ENCODE peak calls at places on chromosome X, in six cellular contexts. S, N, K, I, J and X are unnamed samples.

GRCh38 chrX:133350751-133351150 is 64.5 kb downstream of the GPC4 start:
- DNase-seq in J (peak; percentile 5), S (no peak), K (no peak), N (no peak), I (no peak), X (no peak)

GRCh38 chrX:19382500-19383145 is 38.9 kb downstream of the PDHA1 start:
- DNase-seq in K (peak; percentile 77), J (peak; percentile 23), N (peak; percentile 68), S (peak; percentile 60), I (peak; percentile 59), X (peak; percentile 81)

GRCh38 chrX:155819966-155820491 is 61.1 kb upstream of the VAMP7 start:
- DNase-seq in S (peak; percentile 58), I (peak; percentile 44), K (peak; percentile 58), N (peak; percentile 72), J (peak; percentile 78), X (no peak)

GRCh38 chrX:136674270-136674986 is 26.5 kb downstream of the CD40LG start:
- DNase-seq in S (no peak), N (no peak), K (no peak), I (no peak), J (no peak), X (no peak)

GRCh38 chrX:57286507-57287251 is at the start of gene FAAH2:
- DNase-seq in N (peak; percentile 87), I (peak; percentile 12), J (no peak), K (peak; percentile 44), S (peak; percentile 78), X (no peak)

GRCh38 chrX:22177950-22178349 is 94.8 kb upstream of the CBLL2 start:
- DNase-seq in I (no peak), N (no peak), S (no peak), K (no peak), J (no peak), X (no peak)

GRCh38 chrX:136731798-136732197 is 48.9 kb downstream of the ARHGEF6 start:
- DNase-seq in J (no peak), N (no peak), S (no peak), K (no peak), I (no peak), X (no peak)

GRCh38 chrX:27890611-27891010 is 82.8 kb downstream of the MAGEB10 start:
- DNase-seq in J (no peak), K (no peak), S (no peak), N (peak; percentile 86), I (no peak), X (no peak)

GRCh38 chrX:101931104-101931493 is 728 bp downstream of the ZMAT1 start:
- DNase-seq in N (no peak), I (no peak), K (no peak), S (no peak), J (peak; percentile 3), X (no peak)

GRCh38 chrX:33211356-33212254 is at the start of gene DMD:
- DNase-seq in K (no peak), S (peak; percentile 34), I (peak; percentile 3), N (no peak), J (peak; percentile 71), X (peak; percentile 86)

GRCh38 chrX:69025802-69026301 is 139.4 kb downstream of the PJA1 start:
- DNase-seq in N (peak; percentile 94), K (no peak), J (no peak), I (no peak), S (no peak), X (peak; percentile 67)

GRCh38 chrX:7925867-7926472 is 1.2 kb downstream of the PNPLA4 start:
- DNase-seq in I (peak; percentile 69), K (peak; percentile 58), N (peak; percentile 76), J (peak; percentile 37), S (peak; percentile 44), X (no peak)

GRCh38 chrX:21800344-21800770 is 39.1 kb upstream of the MBTPS2 start:
- DNase-seq in K (no peak), J (no peak), I (no peak), S (no peak), N (peak; percentile 67), X (no peak)

GRCh38 chrX:115023139-115023538 is 5.7 kb upstream of the IL13RA2 start:
- DNase-seq in S (no peak), I (no peak), N (peak; percentile 93), K (no peak), J (no peak), X (no peak)

GRCh38 chrX:79268788-79269187 is 98.3 kb downstream of the ITM2A start:
- DNase-seq in J (no peak), N (no peak), K (no peak), I (no peak), S (no peak), X (no peak)

GRCh38 chrX:151517421-151517820 is 46.1 kb upstream of the PASD1 start:
- DNase-seq in K (no peak), J (no peak), S (no peak), I (no peak), N (no peak), X (no peak)

GRCh38 chrX:84168574-84168973 is 19.4 kb downstream of the RPS6KA6 start:
- DNase-seq in I (no peak), J (no peak), K (no peak), S (no peak), N (peak; percentile 53), X (no peak)

GRCh38 chrX:20913760-20914159 is 460.5 kb upstream of the CNKSR2 start:
- DNase-seq in I (peak; percentile 79), N (peak; percentile 35), S (no peak), J (no peak), K (peak; percentile 39), X (no peak)

GRCh38 chrX:85327060-85327333 is 52.5 kb downstream of the POF1B start:
- DNase-seq in K (no peak), N (no peak), I (no peak), S (no peak), J (no peak), X (no peak)

GRCh38 chrX:84873176-84873575 is 130.5 kb upstream of the APOOL start:
- DNase-seq in S (no peak), K (no peak), J (no peak), N (no peak), I (no peak), X (no peak)

GRCh38 chrX:18683027-18683426 is 11.1 kb upstream of the RS1 start:
- DNase-seq in K (no peak), J (no peak), N (no peak), S (no peak), I (no peak), X (no peak)

GRCh38 chrX:110244951-110245480 is 72.9 kb downstream of the AMMECR1 start:
- DNase-seq in I (no peak), N (no peak), K (no peak), J (no peak), S (no peak), X (no peak)

GRCh38 chrX:149871940-149872339 is 9.0 kb upstream of the MAGEA8 start:
- DNase-seq in I (peak; percentile 42), N (peak; percentile 70), K (peak; percentile 62), J (peak; percentile 3), S (no peak), X (no peak)

GRCh38 chrX:84611843-84612636 is 109.8 kb upstream of the HDX start:
- DNase-seq in K (no peak), S (no peak), J (no peak), N (no peak), I (no peak), X (no peak)

GRCh38 chrX:64191281-64192010 is 14.1 kb downstream of the AMER1 start:
- DNase-seq in S (no peak), I (no peak), J (no peak), N (no peak), K (no peak), X (peak; percentile 81)

GRCh38 chrX:153647461-153648357 is 706 bp downstream of the DUSP9 start:
- DNase-seq in J (no peak), I (no peak), K (no peak), S (peak; percentile 27), N (no peak), X (no peak)

GRCh38 chrX:153649915-153650782 is 3.1 kb downstream of the DUSP9 start:
- DNase-seq in K (no peak), J (no peak), N (no peak), S (peak; percentile 24), I (no peak), X (no peak)

GRCh38 chrX:153650959-153651358 is 4.0 kb downstream of the DUSP9 start:
- DNase-seq in J (no peak), N (no peak), S (no peak), I (no peak), K (no peak), X (no peak)

GRCh38 chrX:153648358-153649177 is 1.6 kb downstream of the DUSP9 start:
- DNase-seq in I (no peak), K (no peak), N (no peak), S (peak; percentile 13), J (no peak), X (no peak)

DNA sequence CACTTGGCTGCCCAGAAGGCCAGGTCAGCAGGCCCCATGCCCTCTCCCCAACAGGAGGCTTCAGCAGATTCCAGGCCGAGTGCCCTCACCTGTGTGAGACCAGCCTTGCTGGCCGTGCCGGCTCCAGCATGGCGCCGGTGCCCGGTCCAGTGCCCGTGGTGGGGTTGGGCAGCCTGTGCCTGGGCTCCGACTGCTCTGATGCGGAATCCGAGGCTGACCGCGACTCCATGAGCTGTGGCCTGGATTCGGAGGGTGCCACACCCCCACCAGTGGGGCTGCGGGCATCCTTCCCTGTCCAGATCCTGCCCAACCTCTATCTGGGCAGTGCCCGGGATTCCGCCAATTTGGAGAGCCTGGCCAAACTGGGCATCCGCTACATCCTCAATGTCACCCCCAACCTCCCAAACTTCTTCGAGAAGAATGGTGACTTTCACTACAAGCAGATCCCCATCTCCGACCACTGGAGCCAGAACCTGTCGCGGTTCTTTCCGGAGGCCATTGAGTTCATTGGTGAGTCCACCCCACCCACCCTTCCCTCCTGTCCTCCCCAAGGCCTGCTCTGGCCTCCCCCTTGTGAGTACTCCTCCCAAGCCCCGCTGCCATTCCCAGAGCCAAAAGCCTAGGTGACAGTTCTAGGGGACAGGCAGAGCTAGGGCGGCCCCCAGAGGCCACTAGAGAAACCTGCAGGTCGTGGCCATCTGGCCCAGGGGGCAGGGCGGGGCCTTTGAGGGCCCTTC is 2.3 kb downstream of the DUSP9 start:
- DNase-seq in K (peak; percentile 73), J (peak; percentile 17), S (peak; percentile 29), N (peak; percentile 26), I (peak; percentile 49), X (no peak)
- TF ChIP-seq CTCF in K (no peak), J (peak; percentile 51), S (no peak), N (peak; percentile 49), I (peak; percentile 30), X (no peak)

GRCh38 chrX:49177338-49177833 is 5.7 kb downstream of the PLP2 start:
- DNase-seq in I (no peak), S (no peak), K (no peak), N (no peak), J (no peak), X (no peak)
- TF ChIP-seq CTCF in I (no peak), S (no peak), K (no peak), N (peak; percentile 20), J (no peak), X (no peak)

DNA sequence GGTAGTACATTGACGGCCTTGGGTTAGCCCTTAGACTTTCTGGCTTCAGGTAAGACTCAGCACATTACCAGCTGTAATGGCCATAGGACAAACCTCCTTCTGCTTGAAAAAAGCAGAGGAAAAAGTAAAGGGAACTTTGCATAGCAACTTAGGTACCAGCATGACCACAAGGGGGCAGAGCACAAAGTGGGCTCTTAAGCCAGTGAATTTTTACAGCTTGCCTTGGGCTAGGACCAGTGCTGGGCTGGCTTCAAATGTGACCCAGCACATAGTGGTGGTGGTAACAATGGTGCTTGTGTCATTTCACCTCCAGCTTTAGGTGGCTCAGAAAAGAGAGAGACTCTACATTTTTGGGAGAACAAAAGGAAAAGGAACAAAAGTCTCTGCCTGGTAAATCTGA is 66.1 kb downstream of the KLHL4 start:
- DNase-seq in S (no peak), N (peak; percentile 39), J (no peak), K (peak; percentile 61), I (peak; percentile 21), X (no peak)
- TF ChIP-seq CTCF in S (no peak), N (peak; percentile 54), J (peak; percentile 46), K (peak; percentile 39), I (peak; percentile 20), X (peak; percentile 38)

GRCh38 chrX:91414710-91415109 is 19.9 kb upstream of the PABPC5 start:
- DNase-seq in S (no peak), N (peak; percentile 29), K (peak; percentile 15), I (peak; percentile 23), J (no peak), X (no peak)
- TF ChIP-seq CTCF in S (peak; percentile 13), N (peak; percentile 49), K (peak; percentile 53), I (peak; percentile 58), J (peak; percentile 48), X (peak; percentile 60)